ENCODE peak calls at places on chromosomes 5 and 9, in seven cellular contexts. U is GM20000, S is kidney tubule cell, E is posterior cingulate gyrus, K is upper lobe of left lung, D is NCI-H460, I is tibial nerve. J is an unnamed sample.

GRCh38 chr5:108655750-108656450 is 91.8 kb upstream of the FER start:
- DNase-seq in U (no peak), I (no peak), E (no peak), S (peak), K (no peak), D (peak), J (peak)

GRCh38 chr5:113090336-113091106 is 113.9 kb downstream of the DCP2 start:
- DNase-seq in K (no peak), D (no peak), E (no peak), S (no peak), I (no peak), U (no peak), J (no peak)

GRCh38 chr5:107874810-107875209 is 204.1 kb upstream of the EFNA5 start:
- DNase-seq in E (no peak), U (no peak), K (no peak), S (peak), D (no peak), I (no peak), J (peak)

GRCh38 chr9:33620738-33621439 is 96.8 kb downstream of the ANKRD18B start:
- DNase-seq in S (peak), E (no peak), D (no peak), I (no peak), K (no peak), U (no peak), J (peak)

GRCh38 chr5:7927466-7928375 is 58.8 kb downstream of the MTRR start:
- DNase-seq in U (peak), S (peak), I (peak), E (no peak), K (peak), D (peak), J (peak)

GRCh38 chr5:92527311-92528078 is 1053.5 kb downstream of the NR2F1-AS1 start:
- DNase-seq in K (no peak), E (no peak), U (no peak), D (no peak), I (no peak), S (no peak), J (peak)

GRCh38 chr5:159208508-159209437 is 580 bp downstream of the RNF145 start:
- DNase-seq in S (peak), E (peak), K (no peak), D (no peak), I (peak), U (peak), J (peak)

GRCh38 chr9:123046796-123047195 is 13.3 kb downstream of the GPR21 start:
- DNase-seq in U (no peak), E (no peak), S (no peak), D (no peak), K (no peak), I (no peak), J (no peak)

GRCh38 chr5:167425161-167425560 is 866.3 kb upstream of the WWC1 start:
- DNase-seq in E (no peak), U (no peak), S (no peak), D (no peak), K (no peak), I (no peak), J (no peak)

GRCh38 chr9:122228906-122229837 is at the start of gene LHX6:
- DNase-seq in I (no peak), D (no peak), E (no peak), S (peak), K (no peak), U (no peak), J (peak)

GRCh38 chr5:87127426-87127825 is 140.3 kb upstream of the RASA1 start:
- DNase-seq in U (peak), E (no peak), S (peak), K (no peak), D (no peak), I (no peak), J (peak)